ENCODE peak calls at places on chromosomes 13 and 19, in eight cellular contexts. One of them, this sample, is unnamed.

GRCh38 chr13:97322740-97323342 is 100.7 kb downstream of the MBNL2 start:
- DNase-seq in CD4-positive, alpha-beta memory T cell: no peak
- DNase-seq in T-helper 1 cell: no peak
- DNase-seq in small intestine: no peak
- DNase-seq in progenitor cell of endocrine pancreas: no peak
- DNase-seq in RWPE1: no peak
- DNase-seq in stimulated activated CD4-positive, alpha-beta T cell treated with anti-CD3 and anti-CD28 coated beads, Interleukin-12 subunit alpha, Interleukin-12 subunit beta, amount 100 ng/mL, for 48 hours: no peak
- DNase-seq in aorta: no peak
- DNase-seq in this sample: no peak

GRCh38 chr13:110264685-110265275 is 42.2 kb downstream of the COL4A1 start:
- DNase-seq in CD4-positive, alpha-beta memory T cell: no peak
- DNase-seq in T-helper 1 cell: no peak
- DNase-seq in small intestine: no peak
- DNase-seq in progenitor cell of endocrine pancreas: no peak
- DNase-seq in RWPE1: no peak
- DNase-seq in stimulated activated CD4-positive, alpha-beta T cell treated with anti-CD3 and anti-CD28 coated beads, Interleukin-12 subunit alpha, Interleukin-12 subunit beta, amount 100 ng/mL, for 48 hours: no peak
- DNase-seq in aorta: no peak
- DNase-seq in this sample: no peak

GRCh38 chr19:48897181-48897580 is 1.4 kb downstream of the TULP2 start:
- DNase-seq in CD4-positive, alpha-beta memory T cell: no peak
- DNase-seq in T-helper 1 cell: no peak
- DNase-seq in small intestine: no peak
- DNase-seq in progenitor cell of endocrine pancreas: no peak
- DNase-seq in RWPE1: no peak
- DNase-seq in stimulated activated CD4-positive, alpha-beta T cell treated with anti-CD3 and anti-CD28 coated beads, Interleukin-12 subunit alpha, Interleukin-12 subunit beta, amount 100 ng/mL, for 48 hours: no peak
- DNase-seq in aorta: no peak
- DNase-seq in this sample: no peak

GRCh38 chr19:21587549-21587948 is 82.1 kb downstream of the ZNF429 start:
- DNase-seq in CD4-positive, alpha-beta memory T cell: no peak
- DNase-seq in T-helper 1 cell: no peak
- DNase-seq in small intestine: no peak
- DNase-seq in progenitor cell of endocrine pancreas: no peak
- DNase-seq in RWPE1: no peak
- DNase-seq in stimulated activated CD4-positive, alpha-beta T cell treated with anti-CD3 and anti-CD28 coated beads, Interleukin-12 subunit alpha, Interleukin-12 subunit beta, amount 100 ng/mL, for 48 hours: no peak
- DNase-seq in aorta: no peak
- DNase-seq in this sample: no peak

GRCh38 chr19:41739361-41739760 is 16.0 kb upstream of the CEACAM6 start:
- DNase-seq in CD4-positive, alpha-beta memory T cell: no peak
- DNase-seq in T-helper 1 cell: no peak
- DNase-seq in small intestine: no peak
- DNase-seq in progenitor cell of endocrine pancreas: no peak
- DNase-seq in RWPE1: no peak
- DNase-seq in stimulated activated CD4-positive, alpha-beta T cell treated with anti-CD3 and anti-CD28 coated beads, Interleukin-12 subunit alpha, Interleukin-12 subunit beta, amount 100 ng/mL, for 48 hours: no peak
- DNase-seq in aorta: no peak
- DNase-seq in this sample: no peak

GRCh38 chr13:27607125-27607524 is 13.2 kb downstream of the LNX2 start:
- DNase-seq in CD4-positive, alpha-beta memory T cell: no peak
- DNase-seq in T-helper 1 cell: no peak
- DNase-seq in small intestine: peak
- DNase-seq in progenitor cell of endocrine pancreas: no peak
- DNase-seq in RWPE1: peak
- DNase-seq in stimulated activated CD4-positive, alpha-beta T cell treated with anti-CD3 and anti-CD28 coated beads, Interleukin-12 subunit alpha, Interleukin-12 subunit beta, amount 100 ng/mL, for 48 hours: no peak
- DNase-seq in aorta: no peak
- DNase-seq in this sample: no peak

GRCh38 chr13:44432595-44432994 is 59.0 kb downstream of the SERP2 start:
- DNase-seq in CD4-positive, alpha-beta memory T cell: no peak
- DNase-seq in T-helper 1 cell: no peak
- DNase-seq in small intestine: no peak
- DNase-seq in progenitor cell of endocrine pancreas: no peak
- DNase-seq in RWPE1: no peak
- DNase-seq in stimulated activated CD4-positive, alpha-beta T cell treated with anti-CD3 and anti-CD28 coated beads, Interleukin-12 subunit alpha, Interleukin-12 subunit beta, amount 100 ng/mL, for 48 hours: no peak
- DNase-seq in aorta: no peak
- DNase-seq in this sample: no peak

GRCh38 chr13:99895428-99895998 is 76.1 kb downstream of the ZIC5 start:
- DNase-seq in CD4-positive, alpha-beta memory T cell: peak
- DNase-seq in T-helper 1 cell: no peak
- DNase-seq in small intestine: no peak
- DNase-seq in progenitor cell of endocrine pancreas: no peak
- DNase-seq in RWPE1: no peak
- DNase-seq in stimulated activated CD4-positive, alpha-beta T cell treated with anti-CD3 and anti-CD28 coated beads, Interleukin-12 subunit alpha, Interleukin-12 subunit beta, amount 100 ng/mL, for 48 hours: no peak
- DNase-seq in aorta: no peak
- DNase-seq in this sample: no peak

GRCh38 chr19:13978721-13979191 is 26.4 kb downstream of the DCAF15 start:
- DNase-seq in CD4-positive, alpha-beta memory T cell: no peak
- DNase-seq in T-helper 1 cell: no peak
- DNase-seq in small intestine: no peak
- DNase-seq in progenitor cell of endocrine pancreas: no peak
- DNase-seq in RWPE1: no peak
- DNase-seq in stimulated activated CD4-positive, alpha-beta T cell treated with anti-CD3 and anti-CD28 coated beads, Interleukin-12 subunit alpha, Interleukin-12 subunit beta, amount 100 ng/mL, for 48 hours: no peak
- DNase-seq in aorta: peak
- DNase-seq in this sample: peak

GRCh38 chr13:28320884-28321574 is 173.9 kb downstream of the FLT1 start:
- DNase-seq in CD4-positive, alpha-beta memory T cell: no peak
- DNase-seq in T-helper 1 cell: no peak
- DNase-seq in small intestine: no peak
- DNase-seq in progenitor cell of endocrine pancreas: no peak
- DNase-seq in RWPE1: no peak
- DNase-seq in stimulated activated CD4-positive, alpha-beta T cell treated with anti-CD3 and anti-CD28 coated beads, Interleukin-12 subunit alpha, Interleukin-12 subunit beta, amount 100 ng/mL, for 48 hours: no peak
- DNase-seq in aorta: no peak
- DNase-seq in this sample: no peak

GRCh38 chr19:22527554-22527953 is 105.4 kb upstream of the ZNF98 start:
- DNase-seq in CD4-positive, alpha-beta memory T cell: no peak
- DNase-seq in T-helper 1 cell: no peak
- DNase-seq in small intestine: no peak
- DNase-seq in progenitor cell of endocrine pancreas: no peak
- DNase-seq in RWPE1: no peak
- DNase-seq in stimulated activated CD4-positive, alpha-beta T cell treated with anti-CD3 and anti-CD28 coated beads, Interleukin-12 subunit alpha, Interleukin-12 subunit beta, amount 100 ng/mL, for 48 hours: no peak
- DNase-seq in aorta: no peak
- DNase-seq in this sample: no peak

GRCh38 chr13:44576396-44577235 is 486 bp upstream of the TSC22D1 start:
- DNase-seq in CD4-positive, alpha-beta memory T cell: no peak
- DNase-seq in T-helper 1 cell: peak
- DNase-seq in small intestine: no peak
- DNase-seq in progenitor cell of endocrine pancreas: no peak
- DNase-seq in RWPE1: peak
- DNase-seq in stimulated activated CD4-positive, alpha-beta T cell treated with anti-CD3 and anti-CD28 coated beads, Interleukin-12 subunit alpha, Interleukin-12 subunit beta, amount 100 ng/mL, for 48 hours: peak
- DNase-seq in aorta: peak
- DNase-seq in this sample: peak

GRCh38 chr19:18101268-18101667 is 3.7 kb downstream of the MAST3 start:
- DNase-seq in CD4-positive, alpha-beta memory T cell: no peak
- DNase-seq in T-helper 1 cell: no peak
- DNase-seq in small intestine: no peak
- DNase-seq in progenitor cell of endocrine pancreas: no peak
- DNase-seq in RWPE1: no peak
- DNase-seq in stimulated activated CD4-positive, alpha-beta T cell treated with anti-CD3 and anti-CD28 coated beads, Interleukin-12 subunit alpha, Interleukin-12 subunit beta, amount 100 ng/mL, for 48 hours: no peak
- DNase-seq in aorta: no peak
- DNase-seq in this sample: no peak

GRCh38 chr13:46062190-46062589 is 9.6 kb upstream of the ZC3H13 start:
- DNase-seq in CD4-positive, alpha-beta memory T cell: no peak
- DNase-seq in T-helper 1 cell: no peak
- DNase-seq in small intestine: no peak
- DNase-seq in progenitor cell of endocrine pancreas: no peak
- DNase-seq in RWPE1: peak
- DNase-seq in stimulated activated CD4-positive, alpha-beta T cell treated with anti-CD3 and anti-CD28 coated beads, Interleukin-12 subunit alpha, Interleukin-12 subunit beta, amount 100 ng/mL, for 48 hours: no peak
- DNase-seq in aorta: no peak
- DNase-seq in this sample: no peak

GRCh38 chr13:42275098-42275471 is 3.1 kb downstream of the AKAP11 start:
- DNase-seq in CD4-positive, alpha-beta memory T cell: no peak
- DNase-seq in T-helper 1 cell: no peak
- DNase-seq in small intestine: peak
- DNase-seq in progenitor cell of endocrine pancreas: no peak
- DNase-seq in RWPE1: no peak
- DNase-seq in stimulated activated CD4-positive, alpha-beta T cell treated with anti-CD3 and anti-CD28 coated beads, Interleukin-12 subunit alpha, Interleukin-12 subunit beta, amount 100 ng/mL, for 48 hours: no peak
- DNase-seq in aorta: no peak
- DNase-seq in this sample: no peak

GRCh38 chr19:41957161-41957837 is 1.8 kb downstream of the RABAC1 start:
- DNase-seq in CD4-positive, alpha-beta memory T cell: no peak
- DNase-seq in T-helper 1 cell: no peak
- DNase-seq in small intestine: peak
- DNase-seq in progenitor cell of endocrine pancreas: no peak
- DNase-seq in RWPE1: no peak
- DNase-seq in stimulated activated CD4-positive, alpha-beta T cell treated with anti-CD3 and anti-CD28 coated beads, Interleukin-12 subunit alpha, Interleukin-12 subunit beta, amount 100 ng/mL, for 48 hours: no peak
- DNase-seq in aorta: no peak
- DNase-seq in this sample: no peak

GRCh38 chr19:7775761-7776160 is 12.7 kb downstream of the CLEC4M start:
- DNase-seq in CD4-positive, alpha-beta memory T cell: no peak
- DNase-seq in T-helper 1 cell: no peak
- DNase-seq in small intestine: no peak
- DNase-seq in progenitor cell of endocrine pancreas: no peak
- DNase-seq in RWPE1: no peak
- DNase-seq in stimulated activated CD4-positive, alpha-beta T cell treated with anti-CD3 and anti-CD28 coated beads, Interleukin-12 subunit alpha, Interleukin-12 subunit beta, amount 100 ng/mL, for 48 hours: no peak
- DNase-seq in aorta: no peak
- DNase-seq in this sample: no peak

GRCh38 chr19:15449620-15450527 is at the start of gene WIZ:
- DNase-seq in CD4-positive, alpha-beta memory T cell: peak
- DNase-seq in T-helper 1 cell: peak
- DNase-seq in small intestine: peak
- DNase-seq in progenitor cell of endocrine pancreas: peak
- DNase-seq in RWPE1: peak
- DNase-seq in stimulated activated CD4-positive, alpha-beta T cell treated with anti-CD3 and anti-CD28 coated beads, Interleukin-12 subunit alpha, Interleukin-12 subunit beta, amount 100 ng/mL, for 48 hours: peak
- DNase-seq in aorta: peak
- DNase-seq in this sample: peak

GRCh38 chr13:50843256-50844043 is at the start of gene DLEU7:
- DNase-seq in CD4-positive, alpha-beta memory T cell: no peak
- DNase-seq in T-helper 1 cell: no peak
- DNase-seq in small intestine: no peak
- DNase-seq in progenitor cell of endocrine pancreas: peak
- DNase-seq in RWPE1: no peak
- DNase-seq in stimulated activated CD4-positive, alpha-beta T cell treated with anti-CD3 and anti-CD28 coated beads, Interleukin-12 subunit alpha, Interleukin-12 subunit beta, amount 100 ng/mL, for 48 hours: no peak
- DNase-seq in aorta: peak
- DNase-seq in this sample: no peak

GRCh38 chr19:41548954-41549688 is 26.8 kb upstream of the CEACAM21 start:
- DNase-seq in CD4-positive, alpha-beta memory T cell: peak
- DNase-seq in T-helper 1 cell: peak
- DNase-seq in small intestine: peak
- DNase-seq in progenitor cell of endocrine pancreas: no peak
- DNase-seq in RWPE1: no peak
- DNase-seq in stimulated activated CD4-positive, alpha-beta T cell treated with anti-CD3 and anti-CD28 coated beads, Interleukin-12 subunit alpha, Interleukin-12 subunit beta, amount 100 ng/mL, for 48 hours: peak
- DNase-seq in aorta: no peak
- DNase-seq in this sample: peak